ENCODE peak calls at places on chromosomes 2 and 18, in ten cellular contexts. F is RWPE2, N is thoracic aorta, E is left lung, X is Panc1, C is PC-3, R is right lobe of liver, H is psoas muscle, Y is body of pancreas, U is lower lobe of right lung. S is an unnamed sample. For H3K4me1, the result is how much of the 10 kb centered on the place peaks cover.

GRCh38 chr2:160241251-160242137 is 41.4 kb upstream of the ITGB6 start:
- ATAC-seq in H (peak), X (peak), E (peak), Y (peak), C (peak), R (peak), U (peak), N (peak), F (peak), S (peak)

GRCh38 chr2:143258126-143258892 is 129.1 kb downstream of the ARHGAP15 start:
- ATAC-seq in H (no peak), N (no peak), R (no peak), U (peak), C (no peak), Y (no peak), X (no peak), E (no peak), F (no peak), S (no peak)

GRCh38 chr18:62384610-62385097 is 59.5 kb downstream of the TNFRSF11A start:
- ATAC-seq in Y (peak), N (no peak), R (no peak), F (peak), X (no peak), U (peak), H (no peak), E (peak), C (peak), S (no peak)

GRCh38 chr2:160299540-160299939 is 99.5 kb upstream of the ITGB6 start:
- ATAC-seq in N (no peak), C (no peak), X (no peak), H (no peak), R (peak), E (peak), Y (no peak), F (no peak), U (peak), S (no peak)

GRCh38 chr2:178722296-178722695 is 84.9 kb downstream of the TTN start:
- ATAC-seq in U (no peak), N (no peak), H (peak), X (no peak), R (no peak), C (no peak), E (no peak), Y (no peak), F (no peak), S (no peak)

GRCh38 chr2:199862779-199863178 is 11.8 kb upstream of the FTCDNL1 start:
- ATAC-seq in H (peak), E (no peak), F (no peak), Y (no peak), N (no peak), U (no peak), C (no peak), X (no peak), R (no peak), S (no peak)

GRCh38 chr18:37405229-37405628 is 160.4 kb downstream of the CELF4 start:
- ATAC-seq in R (no peak), H (no peak), Y (no peak), E (no peak), N (no peak), C (no peak), X (no peak), U (no peak), F (no peak), S (no peak)

GRCh38 chr2:237696471-237696870 is 69.1 kb downstream of the LRRFIP1 start:
- ATAC-seq in U (no peak), E (no peak), R (no peak), C (no peak), X (no peak), Y (no peak), N (no peak), F (no peak), H (no peak), S (no peak)

GRCh38 chr2:172405673-172406072 is 21.7 kb upstream of the ITGA6 start:
- ATAC-seq in X (no peak), Y (no peak), C (no peak), R (no peak), E (no peak), H (no peak), F (no peak), U (no peak), N (no peak), S (no peak)

GRCh38 chr2:106261871-106262321 is 67.8 kb upstream of the UXS1 start:
- ATAC-seq in N (no peak), X (no peak), F (peak), U (no peak), H (no peak), Y (no peak), R (peak), C (no peak), E (no peak), S (no peak)

GRCh38 chr18:58078889-58079573 is 35.0 kb downstream of the NEDD4L start:
- ATAC-seq in F (no peak), E (peak), H (no peak), C (no peak), X (no peak), N (no peak), U (peak), R (no peak), Y (no peak), S (no peak)

GRCh38 chr2:69385443-69386151 is 1.4 kb downstream of the GFPT1 start:
- ATAC-seq in N (no peak), Y (no peak), U (no peak), R (no peak), E (no peak), H (no peak), F (no peak), X (no peak), C (no peak), S (no peak)

GRCh38 chr2:241868661-241869081 is 858 bp upstream of the RTP5 start:
- ATAC-seq in E (no peak), X (peak), U (peak), H (no peak), N (no peak), Y (no peak), C (peak), R (no peak), F (peak), S (no peak)

GRCh38 chr2:118721817-118722551 is 125.5 kb downstream of the EN1 start:
- ATAC-seq in R (no peak), X (no peak), E (no peak), U (no peak), C (peak), F (peak), Y (no peak), H (no peak), N (no peak), S (no peak)

GRCh38 chr2:102788880-102789250 is 27.0 kb downstream of the TMEM182 start:
- ATAC-seq in X (no peak), R (peak), Y (no peak), H (peak), U (no peak), N (no peak), C (no peak), E (peak), F (no peak), S (peak)

GRCh38 chr2:144374163-144374661 is 145.7 kb downstream of the ZEB2 start:
- ATAC-seq in Y (no peak), E (peak), F (no peak), U (no peak), C (peak), R (peak), H (no peak), X (no peak), N (no peak), S (no peak)

GRCh38 chr2:201127128-201127521 is 11.2 kb downstream of the CFLAR start:
- ATAC-seq in R (no peak), Y (no peak), E (no peak), U (no peak), C (no peak), H (no peak), N (no peak), X (no peak), F (no peak), S (no peak)

GRCh38 chr2:141015339-141016047 is 1115.3 kb downstream of the LRP1B start:
- ATAC-seq in H (peak), R (no peak), N (no peak), C (no peak), E (no peak), F (no peak), Y (no peak), X (no peak), U (no peak), S (no peak)

GRCh38 chr2:229446316-229446715 is 175.2 kb upstream of the PID1 start:
- ATAC-seq in C (no peak), R (no peak), Y (no peak), N (no peak), E (no peak), U (no peak), F (no peak), X (no peak), H (no peak), S (no peak)

GRCh38 chr2:68365087-68365486 is at the start of gene PLEK:
- ATAC-seq in F (no peak), C (no peak), N (no peak), E (peak), R (peak), U (peak), X (no peak), H (peak), Y (no peak), S (peak)

GRCh38 chr2:231263118-231263831 is 64.8 kb downstream of the ARMC9 start:
- ATAC-seq in F (no peak), R (no peak), C (no peak), U (no peak), N (no peak), X (no peak), Y (peak), H (no peak), E (no peak), S (no peak)

GRCh38 chr2:117938611-117939010 is 75.3 kb downstream of the CCDC93 start:
- ATAC-seq in F (no peak), C (no peak), E (no peak), H (no peak), U (no peak), X (no peak), R (no peak), N (no peak), Y (no peak), S (no peak)

GRCh38 chr2:238120463-238121298 is 17.8 kb upstream of the KLHL30 start:
- ATAC-seq in Y (no peak), E (no peak), H (peak), C (no peak), N (no peak), F (peak), U (no peak), X (peak), R (no peak), S (no peak)

GRCh38 chr2:235030936-235031335 is 79.1 kb downstream of the SH3BP4 start:
- ATAC-seq in X (no peak), N (no peak), U (no peak), E (no peak), C (no peak), H (no peak), Y (no peak), F (no peak), R (no peak), S (no peak)

GRCh38 chr2:213043566-213043965 is 107.8 kb downstream of the IKZF2 start:
- ATAC-seq in C (no peak), H (no peak), E (no peak), N (no peak), F (no peak), U (no peak), X (no peak), Y (no peak), R (no peak), S (no peak)
- H3K4me1 ChIP-seq in C (under half), H (under half), E (under half), N (under half), F (under half), U (under half), X (under half), Y (under half), R (under half), S (under half)

GRCh38 chr2:58553522-58553921 is 312.4 kb upstream of the FANCL start:
- ATAC-seq in E (no peak), N (no peak), X (no peak), Y (no peak), C (no peak), U (no peak), F (no peak), H (no peak), R (no peak), S (no peak)

GRCh38 chr2:58558866-58559265 is 317.7 kb upstream of the FANCL start:
- ATAC-seq in F (no peak), X (no peak), Y (no peak), H (no peak), R (no peak), N (no peak), U (no peak), E (peak), C (no peak), S (no peak)

GRCh38 chr2:58557166-58557565 is 316.0 kb upstream of the FANCL start:
- ATAC-seq in N (no peak), R (no peak), H (no peak), F (no peak), C (no peak), U (no peak), X (no peak), E (no peak), Y (no peak), S (no peak)

DNA sequence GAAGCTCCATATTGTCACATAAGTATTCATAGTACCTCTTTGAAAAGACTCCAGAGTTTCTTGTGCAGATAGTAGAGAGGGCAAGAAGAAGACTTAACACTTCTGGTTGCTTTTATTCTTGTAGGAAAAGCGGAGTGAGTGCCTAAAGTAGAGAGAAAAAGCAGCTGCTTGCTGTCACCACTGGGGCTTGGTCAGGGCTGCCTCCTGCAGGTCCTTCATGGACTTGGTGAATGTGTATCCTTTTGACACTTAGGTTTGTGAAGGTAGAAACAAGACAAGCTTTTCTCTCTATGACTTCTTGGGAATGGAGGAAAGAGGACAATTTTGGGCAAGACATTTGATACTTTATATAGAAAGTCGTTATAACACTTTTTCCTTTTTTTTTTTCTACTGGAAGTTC is 312.8 kb upstream of the FANCL start:
- ATAC-seq in F (no peak), Y (no peak), X (no peak), C (peak), N (no peak), U (no peak), R (no peak), H (no peak), E (peak), S (no peak)
- TF ChIP-seq CTCF in F (no peak), Y (peak), X (peak), C (peak), N (no peak), U (no peak), R (no peak), H (no peak), E (no peak), S (peak)

DNA sequence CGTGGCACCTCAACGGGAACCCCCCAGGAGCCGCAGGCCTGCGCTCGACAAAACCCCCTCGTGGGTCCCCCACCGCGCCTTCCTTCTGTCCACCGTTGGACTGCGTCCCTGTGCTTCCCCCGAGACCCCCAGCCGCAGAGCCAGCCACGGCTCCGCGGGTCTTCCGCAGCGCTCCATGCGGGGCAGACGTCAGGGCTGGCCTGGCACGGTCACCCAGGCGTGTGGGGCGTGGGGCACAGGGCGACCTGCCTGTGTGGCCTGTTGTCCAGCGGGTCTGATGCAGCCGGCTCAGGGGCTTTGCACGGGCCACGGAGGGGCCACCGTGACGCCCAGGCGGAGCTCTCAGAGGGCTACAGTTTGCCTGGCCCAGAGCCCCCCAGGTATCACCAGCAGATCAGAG is 11.0 kb downstream of the NFATC1 start:
- ATAC-seq in N (no peak), X (no peak), R (no peak), E (no peak), F (no peak), Y (no peak), C (no peak), H (no peak), U (no peak), S (no peak)
- H3K4me1 ChIP-seq in N (under half), X (under half), R (under half), E (under half), F (under half), Y (under half), C (under half), H (under half), U (under half), S (under half)

GRCh38 chr2:182616471-182617393 is 99.3 kb upstream of the DNAJC10 start:
- ATAC-seq in F (no peak), N (no peak), E (no peak), Y (peak), R (peak), U (no peak), H (no peak), X (no peak), C (no peak), S (peak)
- TF ChIP-seq CTCF in F (no peak), N (no peak), E (no peak), Y (no peak), R (no peak), U (no peak), H (no peak), X (no peak), C (no peak), S (no peak)

DNA sequence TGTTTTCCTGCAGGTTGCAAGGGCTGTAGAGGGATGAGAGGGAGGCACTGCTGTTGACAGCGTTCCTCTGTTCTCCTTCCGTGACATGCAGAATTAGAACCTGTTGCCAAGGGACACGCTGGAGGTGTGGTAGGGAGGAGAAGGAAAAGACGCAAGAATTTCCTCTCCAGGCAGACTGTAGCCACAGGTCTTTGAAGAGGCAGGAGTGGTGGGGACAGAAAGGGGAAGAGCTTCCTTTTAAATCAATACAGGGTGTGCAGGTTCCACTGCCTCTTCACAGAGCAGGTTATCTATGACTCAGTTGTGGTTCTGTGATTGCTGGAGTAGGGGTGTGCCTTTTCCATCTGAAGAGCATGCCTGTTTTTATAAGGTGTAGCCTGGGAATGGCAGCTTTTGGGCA is 133.0 kb downstream of the WDSUB1 start:
- ATAC-seq in Y (no peak), X (no peak), N (no peak), R (no peak), F (peak), U (peak), E (peak), C (peak), H (no peak), S (no peak)
- H3K4me1 ChIP-seq in Y (half or more), X (under half), N (under half), R (under half), F (half or more), U (half or more), E (half or more), C (under half), H (under half), S (half or more)

DNA sequence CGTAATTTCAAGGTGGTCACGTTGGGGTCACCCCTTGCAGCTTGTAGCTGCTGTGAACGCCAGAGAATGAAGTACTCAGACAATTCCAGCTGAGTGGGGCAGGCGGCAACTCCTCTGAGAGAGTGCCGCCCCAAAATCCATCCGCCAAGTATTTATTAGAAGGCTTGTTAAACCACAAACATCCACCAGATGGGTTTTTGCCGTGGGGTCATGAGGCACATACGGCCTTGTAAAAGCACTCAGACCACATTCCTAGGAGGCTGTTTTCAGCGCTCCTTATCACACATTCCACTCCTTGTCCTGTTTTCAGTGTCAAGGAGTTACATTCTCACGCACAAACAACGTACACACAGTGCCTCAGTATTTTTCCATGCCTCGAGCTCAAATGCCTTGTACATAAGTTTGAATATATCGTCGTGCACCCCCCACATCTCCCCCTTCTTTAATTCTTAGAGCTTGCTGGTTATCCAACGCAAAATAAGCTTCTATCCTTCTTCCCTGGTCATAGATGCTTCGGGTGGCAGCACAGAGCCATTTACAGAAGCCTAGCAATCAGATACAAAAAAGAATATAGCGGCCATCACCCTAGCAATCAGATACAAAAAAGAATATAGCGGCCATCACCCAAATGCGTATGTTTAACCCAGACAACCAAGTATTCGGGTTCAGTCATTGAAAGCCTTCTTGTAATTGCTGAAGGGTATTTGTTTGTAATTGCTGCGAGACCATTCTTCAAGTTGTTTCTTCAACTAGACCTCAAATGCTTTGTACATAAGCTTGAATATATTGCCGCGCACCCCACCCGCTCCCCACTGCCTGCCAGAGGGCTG is 7.3 kb downstream of the ALPP start:
- ATAC-seq in R (no peak), N (no peak), C (peak), X (peak), U (peak), F (peak), Y (no peak), E (peak), H (no peak), S (no peak)
- TF ChIP-seq CTCF in R (no peak), N (no peak), C (no peak), X (no peak), U (no peak), F (no peak), Y (no peak), E (no peak), H (no peak), S (no peak)

GRCh38 chr2:226798422-226799210 is 1.0 kb downstream of the IRS1 start:
- ATAC-seq in X (no peak), N (no peak), C (no peak), U (peak), E (peak), R (no peak), F (peak), H (peak), Y (peak), S (no peak)
- H3K4me1 ChIP-seq in X (under half), N (under half), C (under half), U (half or more), E (half or more), R (under half), F (under half), H (half or more), Y (half or more), S (half or more)

S was measured in gastroesophageal sphincter.